ENCODE peak calls at places on chromosomes 7 and 10, in four cellular contexts. One of them, this sample, is unnamed.

GRCh38 chr7:55133630-55134392 is 115.0 kb downstream of the EGFR start:
- DNase-seq in A549: peak; percentile 72
- DNase-seq in erythroblast: no peak
- DNase-seq in transverse colon: no peak
- DNase-seq in this sample: peak; percentile 98

GRCh38 chr10:101002456-101002855 is 2.8 kb downstream of the LZTS2 start:
- DNase-seq in A549: no peak
- DNase-seq in erythroblast: no peak
- DNase-seq in transverse colon: no peak
- DNase-seq in this sample: no peak

GRCh38 chr7:9672518-9672917 is 1239.1 kb downstream of the NXPH1 start:
- DNase-seq in A549: no peak
- DNase-seq in erythroblast: no peak
- DNase-seq in transverse colon: no peak
- DNase-seq in this sample: no peak

GRCh38 chr7:70631732-70632131 is 500.2 kb upstream of the GALNT17 start:
- DNase-seq in A549: no peak
- DNase-seq in erythroblast: no peak
- DNase-seq in transverse colon: no peak
- DNase-seq in this sample: no peak

GRCh38 chr7:55485501-55486171 is 86.7 kb downstream of the VOPP1 start:
- DNase-seq in A549: no peak
- DNase-seq in erythroblast: no peak
- DNase-seq in transverse colon: no peak
- DNase-seq in this sample: no peak

GRCh38 chr7:55150709-55151108 is 131.9 kb downstream of the EGFR start:
- DNase-seq in A549: no peak
- DNase-seq in erythroblast: no peak
- DNase-seq in transverse colon: no peak
- DNase-seq in this sample: no peak

GRCh38 chr10:124012991-124013390 is 80.4 kb downstream of the CHST15 start:
- DNase-seq in A549: no peak
- DNase-seq in erythroblast: no peak
- DNase-seq in transverse colon: no peak
- DNase-seq in this sample: no peak

GRCh38 chr7:51139796-51140195 is 176.8 kb downstream of the COBL start:
- DNase-seq in A549: no peak
- DNase-seq in erythroblast: no peak
- DNase-seq in transverse colon: no peak
- DNase-seq in this sample: no peak

GRCh38 chr10:45553155-45553554 is 119.4 kb downstream of the ZFAND4 start:
- DNase-seq in A549: no peak
- DNase-seq in erythroblast: no peak
- DNase-seq in transverse colon: no peak
- DNase-seq in this sample: no peak

GRCh38 chr7:69847921-69848612 is 249.8 kb downstream of the AUTS2 start:
- DNase-seq in A549: no peak
- DNase-seq in erythroblast: no peak
- DNase-seq in transverse colon: no peak
- DNase-seq in this sample: no peak

GRCh38 chr7:111090834-111091233 is at the start of gene LRRN3:
- DNase-seq in A549: no peak
- DNase-seq in erythroblast: no peak
- DNase-seq in transverse colon: no peak
- DNase-seq in this sample: no peak

GRCh38 chr7:42502022-42502421 is 265.0 kb upstream of the GLI3 start:
- DNase-seq in A549: no peak
- DNase-seq in erythroblast: no peak
- DNase-seq in transverse colon: no peak
- DNase-seq in this sample: peak; percentile 15

GRCh38 chr7:33258561-33258960 is 129.2 kb downstream of the BBS9 start:
- DNase-seq in A549: no peak
- DNase-seq in erythroblast: no peak
- DNase-seq in transverse colon: no peak
- DNase-seq in this sample: no peak

GRCh38 chr7:135523146-135523545 is 13.2 kb upstream of the CNOT4 start:
- DNase-seq in A549: no peak
- DNase-seq in erythroblast: no peak
- DNase-seq in transverse colon: no peak
- DNase-seq in this sample: no peak

GRCh38 chr7:48089415-48089975 is 430 bp downstream of the UPP1 start:
- DNase-seq in A549: no peak
- DNase-seq in erythroblast: no peak
- DNase-seq in transverse colon: peak; percentile 74
- DNase-seq in this sample: peak; percentile 31

GRCh38 chr7:40843338-40844026 is 708.7 kb downstream of the SUGCT start:
- DNase-seq in A549: no peak
- DNase-seq in erythroblast: no peak
- DNase-seq in transverse colon: no peak
- DNase-seq in this sample: no peak

GRCh38 chr7:55212176-55212575 is 153.0 kb upstream of the LANCL2 start:
- DNase-seq in A549: no peak
- DNase-seq in erythroblast: no peak
- DNase-seq in transverse colon: no peak
- DNase-seq in this sample: no peak

GRCh38 chr10:95519132-95519487 is 42.1 kb downstream of the SORBS1 start:
- DNase-seq in A549: no peak
- DNase-seq in erythroblast: no peak
- DNase-seq in transverse colon: no peak
- DNase-seq in this sample: no peak

GRCh38 chr7:105613611-105614330 is 32.5 kb upstream of the EFCAB10 start:
- DNase-seq in A549: no peak
- DNase-seq in erythroblast: no peak
- DNase-seq in transverse colon: no peak
- DNase-seq in this sample: no peak

GRCh38 chr7:91892821-91893340 is 12.4 kb upstream of the MTERF1 start:
- DNase-seq in A549: no peak
- DNase-seq in erythroblast: no peak
- DNase-seq in transverse colon: no peak
- DNase-seq in this sample: no peak

GRCh38 chr10:119253433-119254174 is 46.2 kb downstream of the GRK5 start:
- DNase-seq in A549: peak; percentile 82
- DNase-seq in erythroblast: no peak
- DNase-seq in transverse colon: peak; percentile 42
- DNase-seq in this sample: peak; percentile 83

GRCh38 chr7:55570939-55571338 is 1.4 kb downstream of the VOPP1 start:
- DNase-seq in A549: no peak
- DNase-seq in erythroblast: no peak
- DNase-seq in transverse colon: no peak
- DNase-seq in this sample: peak; percentile 96

GRCh38 chr10:76540786-76541185 is 1096.8 kb downstream of the KCNMA1 start:
- DNase-seq in A549: no peak
- DNase-seq in erythroblast: no peak
- DNase-seq in transverse colon: no peak
- DNase-seq in this sample: no peak

GRCh38 chr7:10780400-10780747 is 193.3 kb upstream of the PHF14 start:
- DNase-seq in A549: no peak
- DNase-seq in erythroblast: no peak
- DNase-seq in transverse colon: no peak
- DNase-seq in this sample: no peak

GRCh38 chr7:36390199-36391090 is 783 bp downstream of the ANLN start:
- DNase-seq in A549: peak; percentile 88
- DNase-seq in erythroblast: peak; percentile 81
- DNase-seq in transverse colon: peak; percentile 85
- DNase-seq in this sample: peak; percentile 85

GRCh38 chr7:131504157-131504899 is 52.1 kb downstream of the PODXL start:
- DNase-seq in A549: no peak
- DNase-seq in erythroblast: no peak
- DNase-seq in transverse colon: no peak
- DNase-seq in this sample: no peak

GRCh38 chr7:131501930-131502685 is 54.3 kb downstream of the PODXL start:
- DNase-seq in A549: no peak
- DNase-seq in erythroblast: no peak
- DNase-seq in transverse colon: no peak
- DNase-seq in this sample: no peak

GRCh38 chr7:131502810-131503545 is 53.5 kb downstream of the PODXL start:
- DNase-seq in A549: no peak
- DNase-seq in erythroblast: no peak
- DNase-seq in transverse colon: no peak
- DNase-seq in this sample: no peak

GRCh38 chr7:131501422-131501821 is 55.0 kb downstream of the PODXL start:
- DNase-seq in A549: no peak
- DNase-seq in erythroblast: no peak
- DNase-seq in transverse colon: no peak
- DNase-seq in this sample: no peak

DNA sequence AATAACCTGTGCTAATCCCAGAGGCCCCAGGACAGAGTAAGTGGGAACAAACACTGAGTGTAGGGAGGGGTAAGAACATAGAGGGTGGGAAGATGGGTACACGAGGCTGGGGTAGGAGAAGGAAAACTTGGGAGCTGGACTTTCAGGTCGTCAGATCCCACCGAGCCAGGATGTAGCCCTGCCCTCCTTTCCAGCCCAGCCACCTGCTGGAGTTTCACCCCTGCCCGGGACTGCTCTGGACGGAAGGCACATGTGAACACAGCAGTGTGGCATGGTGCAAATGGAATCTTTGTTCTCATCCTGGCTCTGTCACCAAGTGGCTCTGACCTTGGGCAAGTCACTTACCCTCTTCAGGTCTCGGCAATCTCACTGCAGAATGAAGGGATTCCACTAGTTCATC is 52.8 kb downstream of the PODXL start:
- DNase-seq in A549: no peak
- DNase-seq in erythroblast: no peak
- DNase-seq in transverse colon: no peak
- DNase-seq in this sample: no peak
- TF ChIP-seq POLR2A in A549: no peak
- TF ChIP-seq POLR2A in erythroblast: no peak
- TF ChIP-seq POLR2A in transverse colon: no peak
- TF ChIP-seq POLR2A in this sample: no peak

GRCh38 chr10:73244866-73245477 is 2.1 kb downstream of the DNAJC9 start:
- DNase-seq in A549: no peak
- DNase-seq in erythroblast: peak; percentile 97
- DNase-seq in transverse colon: no peak
- DNase-seq in this sample: no peak

GRCh38 chr10:73248259-73248724 is 1.2 kb upstream of the DNAJC9 start:
- DNase-seq in A549: no peak
- DNase-seq in erythroblast: no peak
- DNase-seq in transverse colon: no peak
- DNase-seq in this sample: no peak

GRCh38 chr10:73247509-73248258 is 629 bp upstream of the DNAJC9 start:
- DNase-seq in A549: no peak
- DNase-seq in erythroblast: peak; percentile 37
- DNase-seq in transverse colon: no peak
- DNase-seq in this sample: no peak

GRCh38 chr10:73246322-73246782 is 703 bp downstream of the DNAJC9 start:
- DNase-seq in A549: no peak
- DNase-seq in erythroblast: no peak
- DNase-seq in transverse colon: no peak
- DNase-seq in this sample: no peak

DNA sequence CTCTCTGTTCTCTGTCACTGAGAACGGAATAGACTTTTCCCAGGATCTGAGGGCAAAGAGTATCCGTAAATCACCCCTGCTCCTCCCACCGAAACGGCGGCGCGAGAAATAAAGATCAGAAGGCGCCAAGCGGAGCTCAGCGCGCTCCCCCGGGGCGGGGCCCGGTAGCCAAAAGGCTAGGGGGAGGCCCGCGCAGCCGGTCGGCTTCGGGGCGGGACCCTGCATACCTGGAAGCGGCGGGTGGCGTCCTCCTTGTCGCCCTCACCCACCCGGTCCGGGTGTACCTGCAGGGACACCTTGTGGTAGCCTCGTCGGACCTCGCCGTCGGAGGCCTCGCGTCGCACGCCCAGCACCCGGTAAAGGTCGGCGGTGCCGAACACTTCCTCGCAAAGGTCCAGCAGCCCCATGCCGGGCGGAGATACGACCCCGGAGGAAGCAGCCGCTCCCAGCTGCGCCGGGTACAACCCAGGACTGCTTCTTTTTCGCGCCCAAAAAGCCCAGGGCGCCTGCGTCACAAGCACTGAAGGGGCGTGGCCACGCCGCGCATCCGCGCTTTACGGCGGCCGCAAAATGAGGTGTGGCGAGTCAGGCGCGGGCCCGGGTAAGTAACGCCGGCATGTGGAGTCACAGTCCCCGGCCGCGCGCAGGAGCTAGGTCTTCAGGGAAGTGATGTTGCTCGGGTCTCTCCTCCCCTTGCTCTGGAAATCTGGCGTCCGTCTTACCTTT is at the start of gene DNAJC9:
- DNase-seq in A549: peak; percentile 91
- DNase-seq in erythroblast: peak; percentile 98
- DNase-seq in transverse colon: peak; percentile 98
- DNase-seq in this sample: peak; percentile 81
- TF ChIP-seq POLR2A in A549: peak; percentile 85
- TF ChIP-seq POLR2A in erythroblast: peak; percentile 99
- TF ChIP-seq POLR2A in transverse colon: peak; percentile 93
- TF ChIP-seq POLR2A in this sample: peak; percentile 89

DNA sequence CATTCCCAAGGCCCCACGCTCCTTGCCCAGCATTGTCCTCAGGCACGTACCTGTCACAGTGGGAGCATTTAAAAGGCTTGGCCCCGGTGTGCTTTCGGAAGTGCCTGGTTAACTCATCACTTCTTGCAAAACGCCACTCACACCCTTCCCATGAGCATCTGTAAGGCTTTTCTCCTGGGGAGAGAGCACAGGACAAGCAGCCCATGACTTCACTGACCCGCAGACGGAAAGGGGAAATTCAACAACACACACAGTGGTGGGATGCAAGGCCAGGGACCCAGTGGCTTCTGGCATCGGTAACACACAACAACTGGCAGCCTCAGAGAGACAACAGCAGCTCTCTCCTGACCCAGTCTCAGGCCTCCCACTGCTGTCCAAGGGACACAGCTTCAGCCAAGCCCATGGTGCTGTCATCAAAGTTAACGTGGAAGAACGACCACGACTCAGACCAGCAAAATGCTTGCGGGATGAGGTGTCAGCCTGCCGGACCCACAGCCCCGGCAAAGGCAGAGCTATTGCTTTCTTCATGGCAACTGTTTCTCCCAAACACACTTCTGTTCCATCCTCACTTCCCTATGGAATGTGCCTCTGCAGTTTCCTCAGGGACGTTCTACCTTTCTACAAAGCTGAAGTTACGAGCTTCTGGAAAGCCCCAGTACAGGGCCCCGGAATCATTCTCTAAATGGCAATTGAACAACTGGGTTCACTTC is 4.8 kb downstream of the KLF6 start:
- DNase-seq in A549: no peak
- DNase-seq in erythroblast: no peak
- DNase-seq in transverse colon: no peak
- DNase-seq in this sample: no peak
- TF ChIP-seq POLR2A in A549: no peak
- TF ChIP-seq POLR2A in erythroblast: no peak
- TF ChIP-seq POLR2A in transverse colon: peak; percentile 21
- TF ChIP-seq POLR2A in this sample: no peak

GRCh38 chr10:62804384-62805138 is at the start of gene ADO:
- DNase-seq in A549: peak; percentile 84
- DNase-seq in erythroblast: peak; percentile 90
- DNase-seq in transverse colon: peak; percentile 85
- DNase-seq in this sample: peak; percentile 92
- TF ChIP-seq POLR2A in A549: peak; percentile 83
- TF ChIP-seq POLR2A in erythroblast: peak; percentile 62
- TF ChIP-seq POLR2A in transverse colon: peak; percentile 48
- TF ChIP-seq POLR2A in this sample: peak; percentile 75

GRCh38 chr10:74122060-74122459 is 28.6 kb downstream of the AP3M1 start:
- DNase-seq in A549: no peak
- DNase-seq in erythroblast: no peak
- DNase-seq in transverse colon: no peak
- DNase-seq in this sample: no peak
- TF ChIP-seq POLR2A in A549: no peak
- TF ChIP-seq POLR2A in erythroblast: no peak
- TF ChIP-seq POLR2A in transverse colon: no peak
- TF ChIP-seq POLR2A in this sample: no peak